ENCODE peak calls at places on chromosomes 5 and 9, in five cellular contexts. K is astrocyte of the cerebellum, Y is epithelial cell of esophagus, R is AG09319, C is brain microvascular endothelial cell. X is an unnamed sample.

GRCh38 chr5:133482033-133482432 is 130.3 kb downstream of the FSTL4 start:
- DNase-seq in K (no peak), Y (no peak), R (no peak), C (peak), X (no peak)

GRCh38 chr9:9961934-9962333 is 650.9 kb downstream of the PTPRD start:
- DNase-seq in K (no peak), Y (no peak), R (no peak), C (no peak), X (no peak)

GRCh38 chr5:76831108-76831447 is 12.2 kb downstream of the F2RL1 start:
- DNase-seq in K (peak), Y (peak), R (no peak), C (peak), X (no peak)

GRCh38 chr9:33446507-33447403 is 638 bp downstream of the AQP3 start:
- DNase-seq in K (no peak), Y (peak), R (no peak), C (peak), X (peak)

GRCh38 chr5:173800340-173800739 is 87.8 kb upstream of the CPEB4 start:
- DNase-seq in K (no peak), Y (no peak), R (no peak), C (no peak), X (no peak)

GRCh38 chr5:110032386-110032785 is 342.7 kb downstream of the MAN2A1 start:
- DNase-seq in K (no peak), Y (no peak), R (no peak), C (no peak), X (no peak)

GRCh38 chr9:92035687-92036410 is 79.4 kb downstream of the SPTLC1 start:
- DNase-seq in K (peak), Y (no peak), R (peak), C (no peak), X (no peak)

GRCh38 chr9:110520120-110520701 is 59.3 kb downstream of the SVEP1 start:
- DNase-seq in K (no peak), Y (no peak), R (peak), C (no peak), X (no peak)

GRCh38 chr9:135506327-135507103 is 6.0 kb downstream of the MRPS2 start:
- DNase-seq in K (no peak), Y (no peak), R (no peak), C (no peak), X (no peak)

GRCh38 chr9:114236391-114237138 is 81.2 kb downstream of the COL27A1 start:
- DNase-seq in K (no peak), Y (no peak), R (no peak), C (no peak), X (no peak)

GRCh38 chr5:178121450-178122276 is 8.3 kb downstream of the N4BP3 start:
- DNase-seq in K (no peak), Y (no peak), R (no peak), C (no peak), X (no peak)

GRCh38 chr9:34279431-34279830 is 49.6 kb downstream of the KIF24 start:
- DNase-seq in K (no peak), Y (peak), R (no peak), C (no peak), X (no peak)

GRCh38 chr5:32710335-32710858 is 724 bp upstream of the NPR3 start:
- DNase-seq in K (no peak), Y (no peak), R (no peak), C (no peak), X (no peak)

GRCh38 chr5:139451176-139451575 is 11.4 kb downstream of the ECSCR start:
- DNase-seq in K (no peak), Y (no peak), R (no peak), C (no peak), X (no peak)

GRCh38 chr5:167167191-167167590 is 1124.3 kb upstream of the WWC1 start:
- DNase-seq in K (no peak), Y (peak), R (no peak), C (no peak), X (no peak)

GRCh38 chr5:94778299-94778698 is 159.8 kb downstream of the SLF1 start:
- DNase-seq in K (no peak), Y (no peak), R (no peak), C (no peak), X (no peak)

GRCh38 chr5:162996052-162996451 is 441.3 kb upstream of the CCNG1 start:
- DNase-seq in K (no peak), Y (no peak), R (no peak), C (no peak), X (no peak)

GRCh38 chr5:56075361-56075760 is 80.6 kb upstream of the IL6ST start:
- DNase-seq in K (peak), Y (no peak), R (peak), C (no peak), X (no peak)

GRCh38 chr5:140635291-140636257 is 2.6 kb upstream of the CD14 start:
- DNase-seq in K (no peak), Y (no peak), R (no peak), C (no peak), X (no peak)

GRCh38 chr9:107397076-107398049 is 92.2 kb downstream of the KLF4 start:
- DNase-seq in K (peak), Y (peak), R (peak), C (no peak), X (no peak)

GRCh38 chr9:2872941-2873323 is 29.0 kb upstream of the PUM3 start:
- DNase-seq in K (no peak), Y (peak), R (no peak), C (no peak), X (no peak)

GRCh38 chr5:172450861-172451695 is 3.2 kb downstream of the SH3PXD2B start:
- DNase-seq in K (no peak), Y (peak), R (no peak), C (no peak), X (no peak)

GRCh38 chr5:172451771-172452197 is 2.5 kb downstream of the SH3PXD2B start:
- DNase-seq in K (peak), Y (peak), R (no peak), C (peak), X (no peak)

GRCh38 chr5:172453986-172454354 is 355 bp downstream of the SH3PXD2B start:
- DNase-seq in K (no peak), Y (no peak), R (no peak), C (no peak), X (no peak)

GRCh38 chr5:172453206-172453985 is 929 bp downstream of the SH3PXD2B start:
- DNase-seq in K (peak), Y (peak), R (no peak), C (peak), X (no peak)

DNA sequence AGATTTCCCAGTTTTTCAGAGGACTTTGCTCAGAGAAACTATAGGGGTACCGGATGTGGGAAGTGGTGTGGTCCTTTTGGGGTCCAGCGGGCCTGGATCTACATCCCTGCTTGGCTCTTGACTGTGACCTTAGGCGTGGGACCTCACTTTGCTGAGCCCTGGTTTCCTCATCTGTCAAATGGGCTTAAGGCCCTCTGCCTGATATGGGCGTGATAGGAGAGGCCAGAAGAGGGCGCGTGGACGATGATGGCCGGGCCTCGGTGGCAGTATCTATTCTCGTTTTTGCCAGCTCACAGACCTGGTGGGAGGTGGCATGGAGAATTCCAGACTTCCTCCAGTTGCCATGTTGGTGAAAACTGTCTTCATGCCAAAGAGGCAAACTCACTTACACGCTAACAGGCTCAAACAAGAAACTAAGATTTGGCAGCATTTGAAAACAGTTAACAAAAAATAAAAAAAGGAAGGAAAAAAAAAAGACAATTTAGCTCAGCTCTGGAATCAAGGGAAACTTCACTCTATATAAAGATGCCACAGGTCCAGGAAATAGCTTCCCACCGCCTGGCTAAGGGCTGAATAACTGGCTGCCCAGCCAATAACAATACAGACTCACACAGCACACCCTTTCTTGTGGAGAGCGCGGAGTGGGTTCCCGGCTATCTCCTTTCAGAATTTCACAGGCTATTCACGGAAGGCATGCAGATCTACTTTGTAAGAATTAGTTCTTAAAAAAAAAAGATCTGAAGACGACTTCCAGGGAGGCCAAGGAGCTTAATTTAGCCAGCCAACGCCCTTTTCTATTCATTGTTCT is 1.7 kb downstream of the SH3PXD2B start:
- DNase-seq in K (peak), Y (peak), R (no peak), C (peak), X (no peak)
- TF ChIP-seq CTCF in K (peak), Y (no peak), R (no peak), C (peak), X (no peak)

GRCh38 chr5:169003721-169004481 is 297.0 kb downstream of the SLIT3 start:
- DNase-seq in K (no peak), Y (no peak), R (no peak), C (no peak), X (no peak)
- TF ChIP-seq CTCF in K (peak), Y (peak), R (peak), C (peak), X (no peak)

DNA sequence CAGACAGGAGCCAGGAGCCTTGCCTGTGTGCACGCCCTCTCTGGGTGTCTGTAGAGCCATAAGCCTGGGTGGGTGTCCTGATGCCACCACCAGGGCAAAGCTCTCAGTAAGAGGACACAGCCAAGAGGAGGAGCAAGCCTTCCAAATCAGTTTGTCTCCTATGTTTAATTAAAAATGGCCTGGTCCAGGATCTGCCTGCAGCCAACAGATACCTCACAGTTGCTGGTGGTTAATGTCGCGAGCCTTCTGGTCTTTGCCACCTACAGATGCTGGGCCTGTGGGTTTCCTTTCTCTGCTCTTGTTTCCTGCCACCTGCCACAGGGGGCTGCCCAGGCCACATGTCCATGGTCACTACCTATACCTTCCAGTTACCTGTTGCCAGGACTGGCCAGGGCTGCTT is 56.9 kb downstream of the SYK start:
- DNase-seq in K (no peak), Y (no peak), R (no peak), C (no peak), X (no peak)
- TF ChIP-seq CTCF in K (no peak), Y (no peak), R (no peak), C (no peak), X (no peak)

DNA sequence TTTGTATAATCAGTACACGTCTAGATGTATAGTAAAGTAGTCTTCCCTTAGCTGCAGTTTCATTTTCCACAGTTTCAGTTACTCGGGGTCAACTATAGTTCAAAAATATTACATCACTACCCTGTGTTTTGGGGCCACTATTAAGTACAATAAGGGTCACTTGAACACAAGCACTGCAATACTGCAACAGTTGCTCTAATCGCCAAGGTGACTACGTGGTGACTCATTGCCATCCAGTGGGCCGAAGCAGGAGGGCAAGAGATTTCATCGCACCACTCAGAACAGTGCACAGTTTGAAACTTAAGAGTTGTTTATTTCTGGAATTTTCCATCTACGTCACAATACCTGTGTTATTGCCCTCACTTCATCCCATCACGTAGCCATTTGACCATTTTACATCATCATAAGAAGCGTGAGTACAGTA is at the start of gene ARL14EPL:
- DNase-seq in K (peak), Y (peak), R (peak), C (peak), X (no peak)
- TF ChIP-seq CTCF in K (peak), Y (peak), R (peak), C (peak), X (no peak)

GRCh38 chr5:82886911-82887310 is 190.3 kb downstream of the TMEM167A start:
- DNase-seq in K (peak), Y (no peak), R (peak), C (no peak), X (no peak)
- TF ChIP-seq CTCF in K (no peak), Y (no peak), R (no peak), C (no peak), X (no peak)

DNA sequence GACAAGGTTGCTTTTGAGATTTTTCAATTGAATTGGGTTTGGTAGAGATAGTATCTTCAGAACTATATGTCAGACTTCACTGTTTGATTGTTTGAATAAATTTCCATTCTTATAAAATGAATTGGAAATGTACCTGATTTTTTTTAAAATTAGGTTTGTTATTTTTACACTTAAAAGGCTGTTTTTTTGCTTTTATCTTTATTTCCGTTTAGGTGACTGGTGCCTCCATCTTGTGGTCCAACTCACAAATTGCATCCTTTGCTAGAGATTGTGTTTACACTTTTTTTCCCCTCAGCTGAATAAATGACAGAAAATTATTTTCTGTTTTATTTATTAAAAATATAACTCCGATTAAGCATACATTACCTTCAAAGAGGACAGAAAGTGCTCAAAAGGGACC is 15.6 kb downstream of the NDUFAF2 start:
- DNase-seq in K (peak), Y (peak), R (no peak), C (peak), X (no peak)
- TF ChIP-seq CTCF in K (peak), Y (peak), R (peak), C (peak), X (peak)

GRCh38 chr9:71975833-71976232 is 64.4 kb downstream of the C9orf85 start:
- DNase-seq in K (no peak), Y (peak), R (no peak), C (no peak), X (no peak)
- TF ChIP-seq CTCF in K (no peak), Y (peak), R (peak), C (no peak), X (no peak)

GRCh38 chr9:84228130-84228735 is 112.3 kb downstream of the SLC28A3 start:
- DNase-seq in K (no peak), Y (no peak), R (no peak), C (no peak), X (no peak)

GRCh38 chr9:84229186-84229585 is 111.4 kb downstream of the SLC28A3 start:
- DNase-seq in K (no peak), Y (no peak), R (no peak), C (no peak), X (no peak)

GRCh38 chr9:84230355-84231136 is 110.0 kb downstream of the SLC28A3 start:
- DNase-seq in K (peak), Y (no peak), R (peak), C (no peak), X (no peak)

GRCh38 chr9:84226126-84226525 is 114.4 kb downstream of the SLC28A3 start:
- DNase-seq in K (no peak), Y (no peak), R (no peak), C (no peak), X (no peak)
- TF ChIP-seq CTCF in K (no peak), Y (no peak), R (no peak), C (no peak), X (no peak)

GRCh38 chr9:98860871-98861293 is 53.4 kb downstream of the GALNT12 start:
- DNase-seq in K (peak), Y (peak), R (peak), C (peak), X (no peak)
- TF ChIP-seq CTCF in K (peak), Y (no peak), R (peak), C (peak), X (no peak)

GRCh38 chr5:82467006-82467561 is 188.9 kb upstream of the RPS23 start:
- DNase-seq in K (no peak), Y (no peak), R (peak), C (peak), X (no peak)
- TF ChIP-seq CTCF in K (no peak), Y (no peak), R (peak), C (peak), X (no peak)

X was measured in natural killer cell.